ENCODE peak calls at places on chromosomes 13 and 19, in five cellular contexts. One of them, this sample, is unnamed.
A peak's percentile ranks its signal among the peaks of the same experiment; 100 is the strongest.

GRCh38 chr19:31667106-31667505 is 317.9 kb upstream of the TSHZ3 start:
- DNase-seq in GM23338: no peak
- DNase-seq in fibroblast of lung: no peak
- DNase-seq in hepatocyte: no peak
- DNase-seq in PC-3: no peak
- DNase-seq in this sample: no peak

GRCh38 chr13:89520468-89520867 is 1827.0 kb upstream of the MIR17HG start:
- DNase-seq in GM23338: no peak
- DNase-seq in PC-3: peak; percentile 64
- DNase-seq in hepatocyte: no peak
- DNase-seq in fibroblast of lung: no peak
- DNase-seq in this sample: no peak

GRCh38 chr19:30564551-30565011 is 192.4 kb downstream of the ZNF536 start:
- DNase-seq in GM23338: peak; percentile 55
- DNase-seq in fibroblast of lung: no peak
- DNase-seq in hepatocyte: no peak
- DNase-seq in PC-3: no peak
- DNase-seq in this sample: no peak

GRCh38 chr13:38166121-38166520 is 183.5 kb upstream of the UFM1 start:
- DNase-seq in fibroblast of lung: peak; percentile 50
- DNase-seq in PC-3: no peak
- DNase-seq in hepatocyte: no peak
- DNase-seq in GM23338: no peak
- DNase-seq in this sample: peak; percentile 38

GRCh38 chr19:13212759-13213330 is 62.6 kb downstream of the IER2 start:
- DNase-seq in fibroblast of lung: peak; percentile 28
- DNase-seq in hepatocyte: peak; percentile 62
- DNase-seq in PC-3: peak; percentile 76
- DNase-seq in GM23338: peak; percentile 91
- DNase-seq in this sample: peak; percentile 96

GRCh38 chr19:46943150-46943946 is 76.3 kb upstream of the NPAS1 start:
- DNase-seq in fibroblast of lung: no peak
- DNase-seq in PC-3: no peak
- DNase-seq in GM23338: no peak
- DNase-seq in hepatocyte: no peak
- DNase-seq in this sample: no peak

GRCh38 chr13:19845758-19846157 is 17.7 kb downstream of the ZMYM5 start:
- DNase-seq in fibroblast of lung: peak; percentile 98
- DNase-seq in PC-3: peak; percentile 99
- DNase-seq in hepatocyte: peak; percentile 72
- DNase-seq in GM23338: no peak
- DNase-seq in this sample: peak; percentile 97

GRCh38 chr13:99525967-99526366 is 24.7 kb downstream of the TM9SF2 start:
- DNase-seq in PC-3: no peak
- DNase-seq in hepatocyte: no peak
- DNase-seq in GM23338: no peak
- DNase-seq in fibroblast of lung: no peak
- DNase-seq in this sample: peak; percentile 21

GRCh38 chr13:93473441-93474270 is 247.0 kb downstream of the GPC6 start:
- DNase-seq in hepatocyte: no peak
- DNase-seq in GM23338: no peak
- DNase-seq in fibroblast of lung: peak; percentile 32
- DNase-seq in PC-3: no peak
- DNase-seq in this sample: no peak

GRCh38 chr13:80707000-80707983 is 366.4 kb upstream of the SPRY2 start:
- DNase-seq in fibroblast of lung: no peak
- DNase-seq in GM23338: no peak
- DNase-seq in hepatocyte: no peak
- DNase-seq in PC-3: no peak
- DNase-seq in this sample: no peak

GRCh38 chr13:42215578-42216421 is 56.2 kb upstream of the AKAP11 start:
- DNase-seq in fibroblast of lung: peak; percentile 34
- DNase-seq in hepatocyte: peak; percentile 55
- DNase-seq in PC-3: peak; percentile 53
- DNase-seq in GM23338: peak; percentile 77
- DNase-seq in this sample: peak; percentile 26

GRCh38 chr13:25687622-25688225 is 315.9 kb downstream of the ATP8A2 start:
- DNase-seq in PC-3: no peak
- DNase-seq in fibroblast of lung: peak; percentile 35
- DNase-seq in GM23338: no peak
- DNase-seq in hepatocyte: no peak
- DNase-seq in this sample: no peak

GRCh38 chr13:57624565-57625435 is 6.7 kb upstream of the PCDH17 start:
- DNase-seq in PC-3: peak; percentile 64
- DNase-seq in hepatocyte: peak; percentile 84
- DNase-seq in GM23338: peak; percentile 90
- DNase-seq in fibroblast of lung: peak; percentile 58
- DNase-seq in this sample: peak; percentile 75

GRCh38 chr19:32642771-32643170 is 32.2 kb downstream of the ANKRD27 start:
- DNase-seq in fibroblast of lung: no peak
- DNase-seq in PC-3: no peak
- DNase-seq in hepatocyte: no peak
- DNase-seq in GM23338: no peak
- DNase-seq in this sample: no peak

GRCh38 chr19:17719730-17720486 is 628 bp downstream of the MAP1S start:
- DNase-seq in PC-3: peak; percentile 34
- DNase-seq in hepatocyte: peak; percentile 56
- DNase-seq in fibroblast of lung: no peak
- DNase-seq in GM23338: peak; percentile 43
- DNase-seq in this sample: peak; percentile 93

GRCh38 chr19:19059837-19060611 is 3.8 kb upstream of the SLC25A42 start:
- DNase-seq in GM23338: no peak
- DNase-seq in fibroblast of lung: no peak
- DNase-seq in PC-3: no peak
- DNase-seq in hepatocyte: no peak
- DNase-seq in this sample: peak; percentile 76

GRCh38 chr19:55461974-55462628 is 659 bp upstream of the ISOC2 start:
- DNase-seq in hepatocyte: no peak
- DNase-seq in GM23338: no peak
- DNase-seq in fibroblast of lung: peak; percentile 31
- DNase-seq in PC-3: peak; percentile 44
- DNase-seq in this sample: no peak

GRCh38 chr13:112726018-112726767 is 36.4 kb downstream of the ATP11A start:
- DNase-seq in GM23338: no peak
- DNase-seq in PC-3: peak; percentile 6
- DNase-seq in hepatocyte: no peak
- DNase-seq in fibroblast of lung: no peak
- DNase-seq in this sample: no peak

GRCh38 chr13:98405690-98406344 is 171.1 kb downstream of the STK24 start:
- DNase-seq in hepatocyte: no peak
- DNase-seq in fibroblast of lung: no peak
- DNase-seq in PC-3: no peak
- DNase-seq in GM23338: no peak
- DNase-seq in this sample: no peak

GRCh38 chr19:38629568-38629967 is 10.6 kb downstream of the EIF3K start:
- DNase-seq in PC-3: no peak
- DNase-seq in fibroblast of lung: no peak
- DNase-seq in GM23338: no peak
- DNase-seq in hepatocyte: no peak
- DNase-seq in this sample: peak; percentile 17

GRCh38 chr13:68714292-68714691 is 1393.3 kb upstream of the ATXN8OS start:
- DNase-seq in PC-3: no peak
- DNase-seq in fibroblast of lung: peak; percentile 9
- DNase-seq in hepatocyte: no peak
- DNase-seq in GM23338: peak; percentile 66
- DNase-seq in this sample: no peak

GRCh38 chr13:50386527-50387123 is 371.4 kb downstream of the KCNRG start:
- DNase-seq in fibroblast of lung: peak; percentile 68
- DNase-seq in hepatocyte: peak; percentile 34
- DNase-seq in PC-3: peak; percentile 12
- DNase-seq in GM23338: peak; percentile 47
- DNase-seq in this sample: peak; percentile 82

GRCh38 chr19:46944918-46945628 is 74.6 kb upstream of the NPAS1 start:
- DNase-seq in GM23338: peak; percentile 78
- DNase-seq in fibroblast of lung: peak; percentile 70
- DNase-seq in hepatocyte: peak; percentile 78
- DNase-seq in PC-3: no peak
- DNase-seq in this sample: peak; percentile 66

GRCh38 chr13:110216006-110216402 is 91.0 kb downstream of the COL4A1 start:
- DNase-seq in PC-3: no peak
- DNase-seq in hepatocyte: no peak
- DNase-seq in fibroblast of lung: no peak
- DNase-seq in GM23338: no peak
- DNase-seq in this sample: no peak

GRCh38 chr13:105410602-105411001 is 1124.9 kb downstream of the EFNB2 start:
- DNase-seq in hepatocyte: peak; percentile 50
- DNase-seq in GM23338: peak; percentile 82
- DNase-seq in fibroblast of lung: no peak
- DNase-seq in PC-3: peak; percentile 33
- DNase-seq in this sample: peak; percentile 47

GRCh38 chr13:19601749-19602725 is 31.4 kb upstream of the MPHOSPH8 start:
- DNase-seq in GM23338: peak; percentile 82
- DNase-seq in fibroblast of lung: peak; percentile 54
- DNase-seq in PC-3: peak; percentile 72
- DNase-seq in hepatocyte: peak; percentile 66
- DNase-seq in this sample: peak; percentile 94

GRCh38 chr13:27605610-27606200 is 14.6 kb downstream of the LNX2 start:
- DNase-seq in PC-3: no peak
- DNase-seq in fibroblast of lung: peak; percentile 32
- DNase-seq in GM23338: no peak
- DNase-seq in hepatocyte: no peak
- DNase-seq in this sample: peak; percentile 41
- H3K79me2 ChIP-seq in PC-3: peaks cover 64% of the 10 kb centered on the region
- H3K79me2 ChIP-seq in fibroblast of lung: peaks cover 3% of the 10 kb centered on the region
- H3K79me2 ChIP-seq in GM23338: peaks cover 99% of the 10 kb centered on the region
- H3K79me2 ChIP-seq in hepatocyte: peaks cover 98% of the 10 kb centered on the region
- H3K79me2 ChIP-seq in this sample: peaks cover 48% of the 10 kb centered on the region

DNA sequence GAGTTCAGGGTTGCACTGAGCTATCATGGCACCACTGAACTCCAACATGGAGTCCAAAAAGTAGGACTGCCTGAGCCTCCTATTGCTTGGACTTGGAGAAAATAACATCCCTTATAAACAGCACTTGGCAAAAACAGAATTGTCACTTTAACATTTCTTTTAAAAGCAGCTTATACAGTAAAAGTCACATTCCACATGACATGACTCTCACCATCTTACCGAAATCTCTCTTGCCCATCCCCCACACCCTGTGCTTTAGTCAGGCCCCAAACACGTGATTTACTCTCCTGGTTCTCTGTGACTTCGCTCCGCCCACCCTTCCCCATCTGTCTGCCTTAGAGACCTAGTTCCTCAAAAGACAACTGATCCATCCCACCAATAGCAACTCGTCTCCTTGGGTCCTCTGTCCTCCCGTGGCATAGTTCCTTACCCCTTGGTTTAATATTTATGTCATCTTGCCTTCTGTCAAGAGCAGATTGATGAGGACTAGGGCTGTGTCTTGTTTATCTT is 4.6 kb downstream of the SAFB start:
- DNase-seq in fibroblast of lung: peak; percentile 45
- DNase-seq in GM23338: peak; percentile 38
- DNase-seq in hepatocyte: no peak
- DNase-seq in PC-3: no peak
- DNase-seq in this sample: no peak
- H3K4me3 ChIP-seq in fibroblast of lung: no peak overlapping the region
- H3K4me3 ChIP-seq in GM23338: no peak overlapping the region
- H3K4me3 ChIP-seq in hepatocyte: no peak overlapping the region
- H3K4me3 ChIP-seq in PC-3: no peak overlapping the region
- H3K4me3 ChIP-seq in this sample: no peak overlapping the region

DNA sequence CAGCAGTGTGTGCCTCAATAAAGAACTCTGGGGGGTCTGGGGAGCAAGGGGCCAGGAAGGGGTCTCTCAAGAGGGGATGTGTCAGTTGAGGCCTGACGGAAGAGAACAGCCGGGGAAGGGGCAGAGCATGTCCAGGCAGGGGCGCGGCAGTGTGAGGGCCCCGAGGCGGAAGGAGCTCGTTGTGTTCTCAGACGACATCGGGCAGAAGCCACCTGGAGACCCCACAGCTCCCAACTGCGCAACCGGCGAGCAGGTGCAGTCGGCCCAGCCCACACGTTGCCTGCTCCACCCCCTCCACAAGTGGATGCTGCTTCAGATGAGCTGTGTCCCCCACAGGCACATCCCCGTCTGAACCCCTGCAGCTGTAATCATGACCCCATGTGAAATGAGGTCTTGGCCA is 4.9 kb downstream of the CACTIN start:
- DNase-seq in hepatocyte: no peak
- DNase-seq in GM23338: no peak
- DNase-seq in fibroblast of lung: no peak
- DNase-seq in PC-3: no peak
- DNase-seq in this sample: no peak
- H3K79me2 ChIP-seq in hepatocyte: peaks cover 22% of the 10 kb centered on the region
- H3K79me2 ChIP-seq in GM23338: peaks cover 23% of the 10 kb centered on the region
- H3K79me2 ChIP-seq in fibroblast of lung: peaks cover 26% of the 10 kb centered on the region
- H3K79me2 ChIP-seq in PC-3: peaks cover 27% of the 10 kb centered on the region
- H3K79me2 ChIP-seq in this sample: peaks cover 31% of the 10 kb centered on the region

GRCh38 chr13:48560657-48561337 is 27.9 kb upstream of the RCBTB2 start:
- DNase-seq in GM23338: no peak
- DNase-seq in PC-3: no peak
- DNase-seq in fibroblast of lung: no peak
- DNase-seq in hepatocyte: no peak
- DNase-seq in this sample: no peak
- H3K4me3 ChIP-seq in GM23338: no peak overlapping the region
- H3K4me3 ChIP-seq in PC-3: peak overlapping the region; percentile 30
- H3K4me3 ChIP-seq in fibroblast of lung: no peak overlapping the region
- H3K4me3 ChIP-seq in hepatocyte: no peak overlapping the region
- H3K4me3 ChIP-seq in this sample: no peak overlapping the region

GRCh38 chr19:2627855-2628254 is 74.6 kb downstream of the GNG7 start:
- DNase-seq in fibroblast of lung: peak; percentile 67
- DNase-seq in PC-3: peak; percentile 60
- DNase-seq in GM23338: no peak
- DNase-seq in hepatocyte: no peak
- DNase-seq in this sample: peak; percentile 85

GRCh38 chr19:2624537-2625091 is 77.9 kb downstream of the GNG7 start:
- DNase-seq in hepatocyte: peak; percentile 70
- DNase-seq in PC-3: no peak
- DNase-seq in GM23338: peak; percentile 67
- DNase-seq in fibroblast of lung: no peak
- DNase-seq in this sample: peak; percentile 41

GRCh38 chr19:2623743-2624142 is 78.8 kb downstream of the GNG7 start:
- DNase-seq in fibroblast of lung: no peak
- DNase-seq in PC-3: no peak
- DNase-seq in GM23338: no peak
- DNase-seq in hepatocyte: no peak
- DNase-seq in this sample: no peak

GRCh38 chr19:2627319-2627829 is 75.1 kb downstream of the GNG7 start:
- DNase-seq in hepatocyte: peak; percentile 84
- DNase-seq in GM23338: no peak
- DNase-seq in fibroblast of lung: peak; percentile 99
- DNase-seq in PC-3: peak; percentile 96
- DNase-seq in this sample: peak; percentile 99

GRCh38 chr19:2625434-2625833 is 77.1 kb downstream of the GNG7 start:
- DNase-seq in fibroblast of lung: no peak
- DNase-seq in GM23338: no peak
- DNase-seq in PC-3: no peak
- DNase-seq in hepatocyte: no peak
- DNase-seq in this sample: peak; percentile 34
- H3K79me2 ChIP-seq in fibroblast of lung: no peaks in the 10 kb centered on the region
- H3K79me2 ChIP-seq in GM23338: no peaks in the 10 kb centered on the region
- H3K79me2 ChIP-seq in PC-3: no peaks in the 10 kb centered on the region
- H3K79me2 ChIP-seq in hepatocyte: no peaks in the 10 kb centered on the region
- H3K79me2 ChIP-seq in this sample: no peaks in the 10 kb centered on the region

DNA sequence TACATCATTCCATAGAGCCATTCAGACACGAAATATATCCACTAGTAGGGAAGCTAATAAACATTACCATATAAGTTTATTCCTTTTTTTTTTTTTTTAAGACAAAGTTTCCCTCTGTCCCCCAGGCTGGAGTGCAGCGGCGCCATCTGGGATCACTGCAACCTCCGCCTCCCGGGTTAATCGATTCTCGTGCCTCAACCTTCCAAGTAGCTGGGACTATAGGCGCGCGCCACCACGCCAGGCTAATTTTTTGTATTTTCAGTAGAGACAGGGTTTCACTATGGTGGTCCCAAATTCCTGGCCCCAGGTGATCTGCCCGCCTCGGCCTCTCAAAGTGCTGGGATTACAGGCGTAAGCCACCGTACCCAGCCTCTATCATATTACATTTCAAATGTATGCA is 612 bp upstream of the ZNF154 start:
- DNase-seq in GM23338: peak; percentile 45
- DNase-seq in fibroblast of lung: no peak
- DNase-seq in PC-3: no peak
- DNase-seq in hepatocyte: no peak
- DNase-seq in this sample: no peak
- H3K4me3 ChIP-seq in GM23338: peak overlapping the region; percentile 98
- H3K4me3 ChIP-seq in fibroblast of lung: no peak overlapping the region
- H3K4me3 ChIP-seq in PC-3: no peak overlapping the region
- H3K4me3 ChIP-seq in hepatocyte: peak overlapping the region; percentile 70
- H3K4me3 ChIP-seq in this sample: peak overlapping the region; percentile 80

This sample was measured in osteoblast.